ENCODE peak calls at places on chromosomes 4 and X, in five cellular contexts. F, X, I, C and Y are unnamed samples.

GRCh38 chr4:106627071-106627470 is 258.5 kb upstream of the GIMD1 start:
- DNase-seq in F (no peak), X (no peak), I (no peak), C (no peak), Y (no peak)

GRCh38 chr4:5870701-5871100 is 22.2 kb downstream of the CRMP1 start:
- DNase-seq in F (no peak), X (no peak), I (no peak), C (no peak), Y (no peak)

GRCh38 chr4:139550724-139551429 is 5.1 kb downstream of the SETD7 start:
- DNase-seq in F (peak), X (no peak), I (no peak), C (no peak), Y (peak)

GRCh38 chrX:41273638-41274037 is 60.3 kb upstream of the DDX3X start:
- DNase-seq in F (no peak), X (no peak), I (no peak), C (no peak), Y (no peak)

GRCh38 chrX:153032397-153033118 is 23.7 kb upstream of the PNMA3 start:
- DNase-seq in F (peak), X (peak), I (peak), C (peak), Y (peak)

GRCh38 chr4:102312447-102312846 is 32.8 kb downstream of the SLC39A8 start:
- DNase-seq in F (no peak), X (no peak), I (no peak), C (no peak), Y (no peak)

GRCh38 chr4:186688150-186688943 is 35.3 kb downstream of the FAT1 start:
- DNase-seq in F (no peak), X (no peak), I (no peak), C (no peak), Y (no peak)

GRCh38 chr4:100169796-100170485 is 20.3 kb downstream of the DDIT4L start:
- DNase-seq in F (no peak), X (no peak), I (no peak), C (no peak), Y (no peak)

GRCh38 chr4:25233194-25233593 is 639 bp upstream of the PI4K2B start:
- DNase-seq in F (no peak), X (no peak), I (no peak), C (no peak), Y (no peak)

GRCh38 chrX:126164689-126165400 is 1.2 kb downstream of the DCAF12L2 start:
- DNase-seq in F (no peak), X (no peak), I (peak), C (no peak), Y (no peak)

GRCh38 chr4:86967798-86968197 is 33.0 kb downstream of the AFF1 start:
- DNase-seq in F (no peak), X (no peak), I (no peak), C (no peak), Y (no peak)

GRCh38 chr4:67721770-67722597 is 21.0 kb upstream of the UBA6 start:
- DNase-seq in F (no peak), X (no peak), I (no peak), C (no peak), Y (no peak)

GRCh38 chr4:140726776-140727500 is 29.2 kb downstream of the TBC1D9 start:
- DNase-seq in F (no peak), X (no peak), I (no peak), C (no peak), Y (no peak)

GRCh38 chrX:132435222-132435621 is 53.6 kb downstream of the MBNL3 start:
- DNase-seq in F (no peak), X (no peak), I (no peak), C (no peak), Y (no peak)

GRCh38 chr4:138259801-138260200 is 17.7 kb upstream of the SLC7A11 start:
- DNase-seq in F (no peak), X (no peak), I (no peak), C (no peak), Y (no peak)

GRCh38 chr4:38136604-38137003 is 176.4 kb downstream of the PTTG2 start:
- DNase-seq in F (no peak), X (no peak), I (no peak), C (no peak), Y (no peak)

GRCh38 chrX:95754411-95754810 is 930.2 kb upstream of the DIAPH2 start:
- DNase-seq in F (no peak), X (no peak), I (no peak), C (no peak), Y (no peak)

GRCh38 chr4:126850286-126850685 is 782.5 kb upstream of the INTU start:
- DNase-seq in F (no peak), X (no peak), I (no peak), C (no peak), Y (no peak)

GRCh38 chr4:101355767-101356702 is 8.7 kb upstream of the PPP3CA start:
- DNase-seq in F (no peak), X (no peak), I (no peak), C (no peak), Y (no peak)

GRCh38 chr4:30903493-30903892 is 183.3 kb downstream of the PCDH7 start:
- DNase-seq in F (no peak), X (no peak), I (no peak), C (no peak), Y (no peak)

GRCh38 chr4:56181140-56181950 is 205.9 kb downstream of the AASDH start:
- DNase-seq in F (no peak), X (no peak), I (no peak), C (no peak), Y (no peak)

GRCh38 chr4:174172274-174172673 is 111.2 kb downstream of the FBXO8 start:
- DNase-seq in F (no peak), X (no peak), I (no peak), C (no peak), Y (no peak)

GRCh38 chr4:140755811-140756291 is 334 bp downstream of the TBC1D9 start:
- DNase-seq in F (peak), X (peak), I (peak), C (peak), Y (peak)

GRCh38 chr4:34814266-34814665 is 1430.0 kb downstream of the ARAP2 start:
- DNase-seq in F (no peak), X (no peak), I (no peak), C (no peak), Y (no peak)

GRCh38 chrX:23511783-23512182 is 155.5 kb upstream of the PRDX4 start:
- DNase-seq in F (no peak), X (no peak), I (no peak), C (no peak), Y (no peak)

GRCh38 chr4:149108626-149109025 is 666.4 kb upstream of the NR3C2 start:
- DNase-seq in F (no peak), X (no peak), I (no peak), C (no peak), Y (no peak)

GRCh38 chr4:127788517-127788916 is 6.4 kb downstream of the HSPA4L start:
- DNase-seq in F (no peak), X (no peak), I (no peak), C (no peak), Y (no peak)

GRCh38 chr4:129358571-129358970 is 262.6 kb downstream of the C4orf33 start:
- DNase-seq in F (no peak), X (no peak), I (no peak), C (no peak), Y (no peak)

GRCh38 chr4:147289181-147289580 is 191.7 kb upstream of the EDNRA start:
- DNase-seq in F (no peak), X (no peak), I (no peak), C (no peak), Y (no peak)

GRCh38 chrX:140132937-140133336 is 167.6 kb upstream of the CXorf66 start:
- DNase-seq in F (no peak), X (no peak), I (no peak), C (no peak), Y (no peak)

GRCh38 chrX:150696836-150697235 is 3.6 kb downstream of the MTMR1 start:
- DNase-seq in F (no peak), X (no peak), I (no peak), C (no peak), Y (no peak)

GRCh38 chrX:39528161-39528560 is 569.6 kb downstream of the BCOR start:
- DNase-seq in F (no peak), X (no peak), I (no peak), C (no peak), Y (no peak)

GRCh38 chr4:185559913-185560281 is 24.6 kb upstream of the PDLIM3 start:
- DNase-seq in F (peak), X (peak), I (peak), C (peak), Y (no peak)

GRCh38 chr4:123786955-123787354 is 390.4 kb downstream of the SPRY1 start:
- DNase-seq in F (peak), X (no peak), I (peak), C (peak), Y (peak)

GRCh38 chr4:184937030-184937710 is 81.1 kb upstream of the HELT start:
- DNase-seq in F (no peak), X (no peak), I (no peak), C (no peak), Y (no peak)

GRCh38 chr4:138300616-138301015 is 58.5 kb upstream of the SLC7A11 start:
- DNase-seq in F (no peak), X (no peak), I (no peak), C (no peak), Y (no peak)

GRCh38 chr4:180532691-180533090 is 1710.5 kb upstream of the TENM3 start:
- DNase-seq in F (no peak), X (no peak), I (no peak), C (no peak), Y (no peak)

GRCh38 chrX:30883141-30883540 is 5.9 kb downstream of the TAB3 start:
- DNase-seq in F (no peak), X (no peak), I (no peak), C (no peak), Y (no peak)

GRCh38 chr4:55311792-55312490 is 34.1 kb upstream of the SRD5A3 start:
- DNase-seq in F (no peak), X (no peak), I (peak), C (no peak), Y (no peak)

DNA sequence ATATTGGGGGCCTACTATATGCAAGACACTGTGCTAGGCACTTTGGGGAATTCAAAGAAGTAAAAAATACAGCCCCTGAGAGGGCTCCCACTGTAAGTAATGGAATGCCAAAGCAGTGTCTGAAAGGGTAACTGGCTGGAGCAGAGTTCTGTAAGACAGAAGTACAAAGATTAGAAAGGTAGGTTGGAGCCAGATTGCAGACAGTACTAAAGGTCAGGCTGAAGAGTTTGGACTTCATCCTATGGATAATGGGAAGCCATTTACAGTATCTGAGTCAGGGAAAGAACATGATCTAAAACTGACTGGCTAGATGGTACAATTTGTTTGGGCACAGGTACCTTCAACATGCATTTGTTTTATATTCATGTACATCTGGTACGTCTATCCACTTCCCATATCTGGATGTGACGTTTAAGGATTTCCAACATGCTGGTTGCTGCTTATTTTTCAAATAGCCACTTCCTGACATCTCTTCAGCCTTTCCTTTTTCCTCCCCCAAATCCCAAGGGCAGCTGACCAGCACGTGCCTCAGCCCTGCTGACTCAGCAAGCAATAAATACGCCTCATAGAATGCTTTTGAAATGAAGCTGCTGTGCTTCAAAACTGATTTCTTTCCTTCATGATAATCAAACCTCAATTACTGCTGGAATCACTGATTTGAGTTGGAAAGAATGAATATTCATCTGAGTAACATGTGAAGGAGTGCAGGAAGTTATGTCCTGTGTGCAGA is 9.5 kb downstream of the ENOX2 start:
- DNase-seq in F (no peak), X (no peak), I (no peak), C (no peak), Y (peak)
- TF ChIP-seq POLR2A in F (no peak), X (no peak), I (no peak), C (no peak), Y (no peak)

GRCh38 chrX:129523076-129524055 is at the start of gene SMARCA1:
- DNase-seq in F (peak), X (no peak), I (peak), C (peak), Y (peak)
- TF ChIP-seq POLR2A in F (peak), X (no peak), I (no peak), C (no peak), Y (no peak)

GRCh38 chr4:162565730-162566129 is 401.9 kb upstream of the FSTL5 start:
- DNase-seq in F (no peak), X (no peak), I (no peak), C (no peak), Y (no peak)

GRCh38 chr4:162557516-162558106 is 393.8 kb upstream of the FSTL5 start:
- DNase-seq in F (no peak), X (no peak), I (no peak), C (no peak), Y (no peak)

DNA sequence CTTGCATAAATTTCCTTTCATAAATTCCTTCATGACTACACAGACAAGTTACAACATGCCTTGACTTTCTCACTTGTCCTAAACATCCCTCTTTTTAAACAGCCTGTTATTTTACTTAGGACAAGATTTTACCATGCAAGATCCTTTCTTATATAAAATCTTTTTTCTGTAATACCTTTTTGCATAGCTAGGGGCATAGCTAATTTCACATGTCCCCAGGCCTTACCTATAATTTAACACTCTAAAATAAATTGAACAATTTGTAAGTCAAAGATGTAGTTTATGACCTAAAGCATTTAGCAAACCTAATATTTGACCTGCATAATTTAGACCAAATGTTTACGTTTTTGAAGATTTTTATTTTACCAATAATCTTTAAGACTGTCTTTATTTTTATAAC is 396.3 kb upstream of the FSTL5 start:
- DNase-seq in F (no peak), X (no peak), I (no peak), C (no peak), Y (no peak)
- TF ChIP-seq POLR2A in F (no peak), X (no peak), I (no peak), C (no peak), Y (no peak)

GRCh38 chrX:17736478-17736855 is 826 bp upstream of the SCML1 start:
- DNase-seq in F (no peak), X (no peak), I (no peak), C (no peak), Y (no peak)

GRCh38 chrX:17737707-17738001 is 361 bp downstream of the SCML1 start:
- DNase-seq in F (no peak), X (no peak), I (peak), C (no peak), Y (no peak)

GRCh38 chrX:17736856-17737706 is at the start of gene SCML1:
- DNase-seq in F (peak), X (peak), I (peak), C (peak), Y (peak)

GRCh38 chrX:17738737-17739535 is 1.6 kb downstream of the SCML1 start:
- DNase-seq in F (no peak), X (no peak), I (no peak), C (no peak), Y (no peak)

DNA sequence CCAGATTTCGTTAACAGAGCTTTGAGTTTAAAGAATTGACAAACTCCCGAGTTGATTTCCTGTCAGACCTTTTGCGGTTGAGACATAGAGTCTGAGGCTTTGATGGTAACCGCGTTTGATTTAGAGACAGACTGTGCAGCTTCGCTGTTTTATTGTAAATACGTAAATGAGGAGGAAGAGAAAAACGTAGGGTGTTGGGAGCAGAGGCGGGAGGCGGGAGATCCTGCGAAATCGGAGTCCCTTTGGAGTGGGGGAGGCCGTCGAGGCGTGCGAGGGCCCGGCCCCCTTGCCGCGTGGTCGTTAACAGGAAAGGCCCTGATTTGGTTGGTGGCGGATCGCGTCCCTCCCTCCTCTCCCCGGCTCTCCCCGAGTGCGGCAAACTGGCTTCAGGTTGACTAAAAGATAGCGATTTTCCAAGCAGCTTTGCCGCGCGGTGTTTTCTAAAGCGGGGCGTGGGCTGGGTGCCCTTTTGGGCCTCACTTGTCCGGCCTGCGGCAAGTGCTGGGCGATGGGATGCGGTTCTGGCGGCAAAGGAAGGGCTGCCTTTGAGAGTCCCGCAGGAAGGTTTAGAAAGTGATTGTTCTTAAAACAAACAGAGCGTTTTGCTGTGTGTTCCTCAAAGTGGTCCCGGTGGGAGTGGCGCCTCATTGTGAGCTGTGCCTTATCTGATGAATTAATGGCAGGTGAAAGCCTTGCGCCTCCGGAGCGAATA is 865 bp downstream of the SCML1 start:
- DNase-seq in F (peak), X (peak), I (peak), C (peak), Y (no peak)
- TF ChIP-seq POLR2A in F (no peak), X (no peak), I (no peak), C (no peak), Y (no peak)

GRCh38 chrX:66164931-66165330 is 884 bp downstream of the HEPH start:
- DNase-seq in F (no peak), X (no peak), I (no peak), C (no peak), Y (no peak)

GRCh38 chrX:66164470-66164869 is 423 bp downstream of the HEPH start:
- DNase-seq in F (no peak), X (no peak), I (no peak), C (no peak), Y (no peak)

GRCh38 chrX:66163849-66164401 is at the start of gene HEPH:
- DNase-seq in F (peak), X (no peak), I (no peak), C (no peak), Y (no peak)

GRCh38 chrX:66163447-66163846 is 600 bp upstream of the HEPH start:
- DNase-seq in F (no peak), X (no peak), I (no peak), C (no peak), Y (no peak)

DNA sequence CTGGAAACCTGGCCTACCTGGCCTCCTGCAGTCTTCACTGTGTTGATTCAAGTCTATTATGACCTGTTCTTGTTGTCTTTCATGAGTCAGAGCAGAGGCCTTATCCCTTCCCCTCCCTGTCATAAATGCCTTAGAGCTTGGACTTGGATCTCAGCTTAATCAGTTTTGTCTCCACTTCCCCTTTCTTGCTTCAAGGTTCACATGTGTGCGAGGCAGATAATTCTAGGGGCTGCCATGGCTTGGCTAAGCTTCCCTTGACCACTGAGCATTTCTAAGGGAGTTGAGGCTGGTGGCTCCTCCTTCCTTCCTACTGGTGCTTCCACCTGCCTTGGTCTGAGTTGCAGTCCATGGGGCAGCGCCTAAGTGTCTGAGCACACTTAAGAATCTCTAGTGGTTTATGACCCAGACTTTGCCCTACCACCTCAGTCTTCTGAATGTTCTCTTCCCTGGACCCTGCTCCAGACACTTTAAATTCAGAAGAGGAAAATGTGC is 1.7 kb upstream of the HEPH start:
- DNase-seq in F (no peak), X (no peak), I (no peak), C (no peak), Y (no peak)
- TF ChIP-seq POLR2A in F (no peak), X (no peak), I (no peak), C (no peak), Y (no peak)

GRCh38 chr4:1113311-1114009 is at the start of gene RNF212:
- DNase-seq in F (peak), X (no peak), I (peak), C (peak), Y (no peak)
- TF ChIP-seq POLR2A in F (peak), X (no peak), I (no peak), C (no peak), Y (no peak)